ENCODE peak calls at places on chromosomes 7 and 10, in five cellular contexts. A is tibial artery, D is heart left ventricle, T is skeletal muscle cell, M is H7. K is an unnamed sample.

GRCh38 chr10:72308320-72308987 is 34.7 kb downstream of the DDIT4 start:
- DNase-seq in A (no peak), D (peak), T (peak), M (no peak), K (peak)

GRCh38 chr10:43299579-43299978 is 32.7 kb upstream of the RASGEF1A start:
- DNase-seq in A (no peak), D (no peak), T (no peak), M (no peak), K (no peak)

GRCh38 chr10:113060221-113061053 is 110.4 kb downstream of the TCF7L2 start:
- DNase-seq in A (peak), D (peak), T (no peak), M (no peak), K (no peak)

GRCh38 chr10:76984559-76985443 is 652.8 kb downstream of the KCNMA1 start:
- DNase-seq in A (peak), D (peak), T (peak), M (peak), K (peak)

GRCh38 chr10:60678978-60679377 is 99.3 kb upstream of the CDK1 start:
- DNase-seq in A (no peak), D (no peak), T (no peak), M (no peak), K (no peak)

GRCh38 chr7:85023066-85023687 is 163.7 kb downstream of the SEMA3D start:
- DNase-seq in A (no peak), D (no peak), T (no peak), M (no peak), K (peak)

GRCh38 chr7:23472974-23473847 is 2.9 kb upstream of the IGF2BP3 start:
- DNase-seq in A (no peak), D (no peak), T (no peak), M (peak), K (no peak)

GRCh38 chr7:34840176-34840785 is 182.3 kb downstream of the NPSR1 start:
- DNase-seq in A (no peak), D (no peak), T (no peak), M (no peak), K (no peak)

GRCh38 chr7:94696981-94697670 is 41.2 kb upstream of the SGCE start:
- DNase-seq in A (peak), D (no peak), T (peak), M (no peak), K (peak)

GRCh38 chr7:29106128-29106988 is 40.0 kb downstream of the CPVL start:
- DNase-seq in A (peak), D (no peak), T (peak), M (peak), K (peak)

GRCh38 chr7:154693646-154694045 is 309.3 kb downstream of the PAXIP1 start:
- DNase-seq in A (no peak), D (no peak), T (no peak), M (no peak), K (no peak)

GRCh38 chr10:66238343-66238742 is 687.5 kb upstream of the LRRTM3 start:
- DNase-seq in A (no peak), D (no peak), T (no peak), M (no peak), K (no peak)

GRCh38 chr7:80139179-80139578 is 4.5 kb downstream of the GNAI1 start:
- DNase-seq in A (no peak), D (no peak), T (no peak), M (no peak), K (no peak)

GRCh38 chr7:101899616-101900015 is 82.2 kb downstream of the CUX1 start:
- DNase-seq in A (no peak), D (no peak), T (no peak), M (no peak), K (no peak)

GRCh38 chr10:50625663-50626062 is 1.9 kb upstream of the SGMS1 start:
- DNase-seq in A (no peak), D (no peak), T (no peak), M (peak), K (no peak)

GRCh38 chr7:80324032-80324431 is 187.8 kb downstream of the GNAT3 start:
- DNase-seq in A (no peak), D (no peak), T (peak), M (no peak), K (peak)

GRCh38 chr10:69952801-69953200 is 99.8 kb upstream of the MACROH2A2 start:
- DNase-seq in A (no peak), D (no peak), T (no peak), M (peak), K (peak)

GRCh38 chr10:24344279-24344678 is 135.3 kb downstream of the KIAA1217 start:
- DNase-seq in A (no peak), D (no peak), T (peak), M (no peak), K (peak)

GRCh38 chr7:124188576-124188975 is 155.7 kb upstream of the TMEM229A start:
- DNase-seq in A (no peak), D (no peak), T (no peak), M (peak), K (no peak)

GRCh38 chr10:96565774-96566173 is 21.0 kb downstream of the TM9SF3 start:
- DNase-seq in A (no peak), D (no peak), T (no peak), M (no peak), K (peak)

GRCh38 chr10:659710-660141 is 29.7 kb downstream of the DIP2C start:
- DNase-seq in A (no peak), D (no peak), T (peak), M (no peak), K (peak)

GRCh38 chr7:6346581-6346980 is 74.2 kb upstream of the CYTH3 start:
- DNase-seq in A (no peak), D (no peak), T (no peak), M (peak), K (no peak)

GRCh38 chr10:49746626-49747302 is 15.4 kb downstream of the OGDHL start:
- DNase-seq in A (no peak), D (no peak), T (no peak), M (peak), K (no peak)

K was measured in AG10803.